ENCODE peak calls at places on chromosomes 12 and 14, in seven cellular contexts. B is transverse colon, Z is heart right ventricle, N is foreskin fibroblast, Y is right lobe of liver, G is gastrocnemius medialis, M is H9. L is an unnamed sample.

GRCh38 chr12:98424726-98425401 is 90.5 kb upstream of the TMPO start:
- DNase-seq in G (no peak), M (peak; percentile 70), B (peak; percentile 71), Z (peak; percentile 39), N (peak; percentile 76), Y (no peak), L (peak; percentile 76)

GRCh38 chr14:46344327-46344937 is 307.1 kb downstream of the RPL10L start:
- DNase-seq in M (peak; percentile 34), Z (no peak), B (no peak), Y (no peak), N (peak; percentile 23), G (no peak), L (no peak)

GRCh38 chr14:54944737-54945391 is 42.2 kb upstream of the GCH1 start:
- DNase-seq in N (no peak), Y (peak; percentile 56), G (no peak), M (no peak), B (no peak), Z (no peak), L (no peak)

GRCh38 chr14:80965041-80965440 is 9.6 kb downstream of the TSHR start:
- DNase-seq in M (no peak), B (no peak), Y (no peak), N (no peak), G (no peak), Z (no peak), L (no peak)

GRCh38 chr12:9651265-9651729 is 18.2 kb upstream of the CLEC2D start:
- DNase-seq in G (no peak), Y (no peak), Z (no peak), M (no peak), B (no peak), N (peak; percentile 58), L (no peak)

GRCh38 chr14:38070213-38070612 is 137.5 kb upstream of the SSTR1 start:
- DNase-seq in Y (no peak), G (no peak), N (no peak), B (no peak), Z (no peak), M (no peak), L (no peak)

GRCh38 chr12:30691122-30691879 is 4.4 kb downstream of the IPO8 start:
- DNase-seq in G (peak; percentile 69), N (peak; percentile 91), Y (no peak), B (no peak), M (no peak), Z (peak; percentile 32), L (no peak)

GRCh38 chr12:132761911-132762583 is 415 bp upstream of the ANKLE2 start:
- DNase-seq in B (peak; percentile 90), Z (peak; percentile 83), Y (peak; percentile 92), N (peak; percentile 96), G (peak; percentile 71), M (peak; percentile 80), L (peak; percentile 86)

GRCh38 chr14:54310151-54310851 is 86.5 kb upstream of the CDKN3 start:
- DNase-seq in Y (no peak), N (no peak), G (no peak), B (no peak), Z (no peak), M (no peak), L (no peak)

GRCh38 chr14:24984846-24985589 is 64.9 kb downstream of the STXBP6 start:
- DNase-seq in M (no peak), Z (peak; percentile 52), N (peak; percentile 40), B (peak; percentile 80), Y (no peak), G (no peak), L (no peak)

GRCh38 chr14:61671086-61671485 is 24.2 kb upstream of the HIF1A start:
- DNase-seq in N (no peak), M (no peak), B (no peak), Z (no peak), Y (no peak), G (no peak), L (no peak)

GRCh38 chr12:49369723-49370145 is 2.5 kb downstream of the SPATS2 start:
- DNase-seq in B (peak; percentile 63), Y (no peak), Z (no peak), M (peak; percentile 49), N (peak; percentile 64), G (peak; percentile 28), L (no peak)

GRCh38 chr14:105087308-105087962 is 22.2 kb upstream of the GPR132 start:
- DNase-seq in M (peak; percentile 40), N (peak; percentile 74), Z (no peak), G (no peak), B (no peak), Y (no peak), L (peak; percentile 91)

GRCh38 chr12:84272324-84272723 is 640.3 kb downstream of the SLC6A15 start:
- DNase-seq in N (no peak), Z (no peak), G (no peak), Y (no peak), M (no peak), B (no peak), L (no peak)

GRCh38 chr14:24871302-24871701 is 178.6 kb downstream of the STXBP6 start:
- DNase-seq in G (no peak), Z (no peak), N (peak; percentile 68), M (no peak), Y (no peak), B (no peak), L (no peak)

GRCh38 chr12:115922952-115923564 is 354.4 kb downstream of the MED13L start:
- DNase-seq in G (no peak), M (no peak), Z (no peak), Y (no peak), B (no peak), N (peak; percentile 21), L (no peak)

GRCh38 chr14:52949711-52950409 is 990 bp downstream of the FERMT2 start:
- DNase-seq in M (no peak), Y (no peak), N (peak; percentile 71), G (peak; percentile 52), B (no peak), Z (peak; percentile 23), L (no peak)

GRCh38 chr14:86646688-86647687 is 1117.0 kb downstream of the FLRT2 start:
- DNase-seq in Y (no peak), B (no peak), Z (no peak), M (no peak), G (no peak), N (peak; percentile 67), L (no peak)

GRCh38 chr14:102969060-102969791 is 46.8 kb downstream of the AMN start:
- DNase-seq in M (no peak), Z (no peak), Y (no peak), N (no peak), B (no peak), G (peak; percentile 43), L (no peak)

GRCh38 chr14:51431033-51431709 is 191.1 kb downstream of the TMX1 start:
- DNase-seq in M (no peak), B (no peak), Y (no peak), Z (no peak), G (no peak), N (no peak), L (no peak)

GRCh38 chr14:72291908-72292688 is 359.9 kb downstream of the RGS6 start:
- DNase-seq in N (peak; percentile 67), M (no peak), G (no peak), Y (no peak), B (no peak), Z (peak; percentile 29), L (no peak)

GRCh38 chr14:103880334-103880985 is 33.1 kb upstream of the PPP1R13B start:
- DNase-seq in Z (peak; percentile 70), N (peak; percentile 86), G (peak; percentile 27), B (peak; percentile 72), M (no peak), Y (peak; percentile 92), L (no peak)

GRCh38 chr14:96623676-96624484 is 121.7 kb downstream of the PAPOLA start:
- DNase-seq in Z (no peak), N (no peak), Y (no peak), B (no peak), M (peak; percentile 20), G (no peak), L (peak; percentile 60)

GRCh38 chr12:8031872-8032241 is 659 bp upstream of the FOXJ2 start:
- DNase-seq in B (no peak), M (no peak), Y (no peak), Z (peak; percentile 28), G (no peak), N (no peak), L (no peak)

GRCh38 chr12:10636611-10637010 is 23.2 kb upstream of the MAGOHB start:
- DNase-seq in Y (no peak), M (no peak), N (no peak), G (no peak), B (peak; percentile 16), Z (no peak), L (no peak)

DNA sequence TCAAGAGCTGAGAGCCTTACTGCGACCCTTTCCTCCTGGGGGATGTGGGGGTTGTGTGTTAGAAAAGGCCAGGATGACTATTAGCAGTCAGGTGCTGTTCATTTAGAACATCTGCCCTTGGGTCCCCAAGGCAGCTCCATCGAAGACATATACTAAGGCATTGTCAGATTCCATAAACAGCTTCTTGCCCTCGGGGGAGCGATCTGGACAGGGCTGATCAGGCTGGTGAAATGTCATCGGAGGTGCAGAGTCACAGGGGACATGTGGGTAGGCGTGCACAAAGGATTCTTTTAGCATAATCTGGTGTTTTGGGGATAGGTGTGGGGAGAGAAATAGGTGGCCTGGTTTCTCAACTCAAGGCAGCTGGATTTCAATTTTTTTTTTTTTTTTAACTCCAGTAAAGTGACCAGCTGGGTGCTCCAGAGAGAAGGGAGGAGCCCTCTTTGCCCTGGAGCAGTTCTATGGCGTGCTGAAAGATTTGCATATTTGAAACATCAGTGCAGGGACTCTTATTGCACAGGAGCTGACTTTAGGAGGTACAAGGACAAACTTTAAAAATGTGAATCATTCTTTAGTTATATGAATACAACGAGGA is 160.0 kb downstream of the SUDS3 start:
- DNase-seq in Z (no peak), Y (no peak), M (no peak), B (no peak), N (no peak), G (no peak), L (no peak)
- TF ChIP-seq CTCF in Z (no peak), Y (no peak), M (no peak), B (no peak), N (no peak), G (no peak), L (no peak)

DNA sequence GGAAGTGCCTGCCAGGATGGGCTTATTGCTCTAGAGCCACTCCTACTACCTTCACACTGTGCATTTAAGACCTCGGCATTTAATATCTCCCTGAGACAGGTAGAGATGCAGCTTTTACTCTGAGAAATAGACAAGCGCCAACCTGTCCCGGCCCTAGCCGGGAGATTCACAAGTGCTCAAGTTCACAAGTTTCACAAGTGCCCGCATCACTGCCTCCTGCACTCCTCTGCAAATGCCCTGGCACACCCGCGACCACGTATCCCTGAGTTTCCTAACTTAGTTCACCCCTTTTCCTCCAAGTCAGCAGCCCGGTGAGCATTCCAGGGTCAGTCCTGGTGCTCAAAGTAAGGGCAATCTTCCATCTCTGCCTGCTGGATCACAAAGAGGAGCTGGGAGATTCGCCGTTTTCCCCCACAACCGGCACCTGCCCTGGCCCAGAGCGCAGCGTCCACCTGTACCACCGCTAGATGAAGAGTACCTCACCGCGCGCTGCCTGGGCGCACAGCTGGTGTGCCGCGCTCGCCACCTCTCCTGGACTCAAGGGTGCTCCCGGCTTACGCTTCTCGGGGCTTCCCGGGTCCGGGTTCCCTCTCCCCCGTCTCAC is 5.0 kb upstream of the SLC38A4 start:
- DNase-seq in M (peak; percentile 63), N (peak; percentile 48), Z (no peak), Y (peak; percentile 63), G (peak; percentile 13), B (peak; percentile 25), L (no peak)
- TF ChIP-seq CTCF in M (no peak), N (no peak), Z (no peak), Y (no peak), G (no peak), B (no peak), L (no peak)

GRCh38 chr12:108691154-108691994 is 39.9 kb downstream of the CORO1C start:
- DNase-seq in B (peak; percentile 90), M (peak; percentile 97), Y (peak; percentile 97), N (peak; percentile 100), Z (peak; percentile 96), G (peak; percentile 98), L (peak; percentile 99)
- TF ChIP-seq CTCF in B (peak; percentile 34), M (no peak), Y (peak; percentile 36), N (no peak), Z (peak; percentile 40), G (peak; percentile 68), L (peak; percentile 28)

GRCh38 chr14:33364536-33364935 is 425.9 kb downstream of the NPAS3 start:
- DNase-seq in G (no peak), Y (no peak), N (no peak), M (no peak), B (no peak), Z (no peak), L (no peak)
- TF ChIP-seq CTCF in G (no peak), Y (no peak), N (no peak), M (no peak), B (no peak), Z (no peak), L (no peak)